ENCODE peak calls at places on chromosomes 1 and 21, in four cellular contexts. X is endodermal cell, C is GM23248, R is astrocyte of the spinal cord. N is an unnamed sample.

GRCh38 chr1:113191579-113192076 is 118.6 kb downstream of the LRIG2 start:
- DNase-seq in X (no peak), C (peak; percentile 7), R (no peak), N (no peak)

GRCh38 chr1:10338611-10339010 is 60.3 kb upstream of the PGD start:
- DNase-seq in X (no peak), C (no peak), R (no peak), N (no peak)

GRCh38 chr1:213060836-213061235 is 9.8 kb downstream of the RPS6KC1 start:
- DNase-seq in X (no peak), C (no peak), R (no peak), N (no peak)

GRCh38 chr1:226480459-226480858 is 68.1 kb upstream of the STUM start:
- DNase-seq in X (no peak), C (no peak), R (no peak), N (no peak)

GRCh38 chr1:180563013-180563827 is 4.5 kb downstream of the OVAAL start:
- DNase-seq in X (peak; percentile 58), C (peak; percentile 78), R (peak; percentile 66), N (no peak)

GRCh38 chr1:45205910-45206721 is at the start of gene ZSWIM5:
- DNase-seq in X (peak; percentile 85), C (peak; percentile 82), R (peak; percentile 41), N (no peak)

GRCh38 chr1:230279583-230279945 is 146.6 kb downstream of the PGBD5 start:
- DNase-seq in X (no peak), C (no peak), R (no peak), N (no peak)

GRCh38 chr21:38965910-38966504 is 160.3 kb downstream of the ETS2 start:
- DNase-seq in X (peak; percentile 80), C (no peak), R (no peak), N (no peak)

GRCh38 chr1:213934642-213935041 is 53.1 kb upstream of the PROX1 start:
- DNase-seq in X (no peak), C (no peak), R (peak; percentile 54), N (peak; percentile 57)

GRCh38 chr1:61081637-61082335 is 575 bp upstream of the NFIA start:
- DNase-seq in X (peak; percentile 83), C (peak; percentile 57), R (peak; percentile 71), N (no peak)

GRCh38 chr1:218479436-218480115 is 134.4 kb downstream of the TGFB2 start:
- DNase-seq in X (no peak), C (peak; percentile 67), R (peak; percentile 83), N (no peak)

GRCh38 chr1:205449750-205450443 is 5.9 kb downstream of the BLACAT1 start:
- DNase-seq in X (peak; percentile 95), C (peak; percentile 66), R (peak; percentile 28), N (peak; percentile 90)

GRCh38 chr1:225998560-225999226 is 450 bp downstream of the SDE2 start:
- DNase-seq in X (no peak), C (peak; percentile 84), R (peak; percentile 29), N (no peak)

GRCh38 chr1:154998818-154999650 is 3.6 kb upstream of the ZBTB7B start:
- DNase-seq in X (peak; percentile 94), C (peak; percentile 81), R (peak; percentile 70), N (no peak)
- H3K4me3 ChIP-seq in X (no peak overlapping the region), C (peak overlapping the region; percentile 63), R (peak overlapping the region; percentile 61), N (peak overlapping the region; percentile 1)

GRCh38 chr1:203475012-203475981 is at the start of gene PRELP:
- DNase-seq in X (peak; percentile 90), C (peak; percentile 26), R (no peak), N (no peak)
- H3K4me3 ChIP-seq in X (no peak within 1 kb of the TSS), C (no peak within 1 kb of the TSS), R (no peak within 1 kb of the TSS), N (no peak within 1 kb of the TSS)

GRCh38 chr1:184463680-184464079 is 76.9 kb downstream of the C1orf21 start:
- DNase-seq in X (no peak), C (no peak), R (no peak), N (no peak)

GRCh38 chr1:184462990-184463389 is 76.2 kb downstream of the C1orf21 start:
- DNase-seq in X (no peak), C (no peak), R (no peak), N (no peak)

GRCh38 chr1:184464757-184465156 is 77.9 kb downstream of the C1orf21 start:
- DNase-seq in X (no peak), C (no peak), R (no peak), N (no peak)

GRCh38 chr1:184461321-184461720 is 74.5 kb downstream of the C1orf21 start:
- DNase-seq in X (no peak), C (no peak), R (no peak), N (no peak)

DNA sequence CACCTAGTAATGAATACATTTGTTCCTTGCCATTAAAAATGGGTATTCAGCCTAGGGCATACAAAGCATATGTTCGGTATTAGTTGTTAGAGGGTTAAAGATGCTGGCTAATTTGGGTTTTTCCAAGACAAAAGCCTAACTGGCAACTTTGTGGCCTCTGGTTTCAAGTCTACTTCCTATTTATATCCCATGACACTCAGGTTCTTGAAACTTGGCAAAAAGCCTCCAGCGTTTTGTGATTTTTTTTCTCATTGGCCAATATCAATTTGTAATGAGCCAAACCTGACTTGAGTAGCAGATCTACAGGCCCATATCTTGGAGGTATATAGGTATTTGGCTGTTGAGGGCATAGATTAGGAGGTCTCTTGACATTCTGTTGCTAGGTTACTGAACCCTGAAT is 75.3 kb downstream of the C1orf21 start:
- DNase-seq in X (no peak), C (no peak), R (no peak), N (no peak)
- H3K4me3 ChIP-seq in X (no peak overlapping the region), C (no peak overlapping the region), R (no peak overlapping the region), N (no peak overlapping the region)

DNA sequence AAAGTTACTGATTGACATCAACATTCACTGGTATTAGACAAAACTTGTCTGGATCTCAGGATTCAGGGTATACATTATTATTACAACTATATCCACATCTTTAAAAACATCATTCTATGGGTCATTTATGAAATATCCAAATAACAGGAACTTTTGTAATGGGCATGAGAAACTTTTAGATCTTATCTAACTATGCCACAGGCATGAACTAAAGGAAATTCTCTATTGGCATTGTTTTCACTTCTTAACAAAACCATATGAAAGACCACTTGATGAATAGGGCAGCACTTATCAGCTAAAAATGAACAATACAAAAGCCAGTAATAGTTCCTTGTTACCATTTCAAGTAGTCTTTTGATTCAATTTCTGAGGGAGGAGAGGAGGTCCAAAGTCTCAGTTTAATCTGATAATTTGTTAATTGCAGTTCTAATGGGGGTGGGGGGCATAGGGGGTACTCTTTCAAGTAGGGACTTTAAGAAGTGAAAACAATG is 30.8 kb upstream of the CPLANE2 start:
- DNase-seq in X (no peak), C (peak; percentile 28), R (no peak), N (no peak)
- H3K4me3 ChIP-seq in X (no peak overlapping the region), C (no peak overlapping the region), R (no peak overlapping the region), N (no peak overlapping the region)

GRCh38 chr1:166884040-166884642 is 8.1 kb upstream of the TADA1 start:
- DNase-seq in X (peak; percentile 96), C (peak; percentile 59), R (peak; percentile 33), N (no peak)
- H3K4me3 ChIP-seq in X (no peak overlapping the region), C (no peak overlapping the region), R (no peak overlapping the region), N (no peak overlapping the region)

GRCh38 chr1:24111264-24111997 is 504 bp downstream of the MYOM3 start:
- DNase-seq in X (no peak), C (peak; percentile 63), R (no peak), N (no peak)
- H3K4me3 ChIP-seq in X (no peak overlapping the region), C (peak overlapping the region; percentile 45), R (no peak overlapping the region), N (no peak overlapping the region)

GRCh38 chr21:41876928-41877652 is 2.1 kb downstream of the PRDM15 start:
- DNase-seq in X (peak; percentile 32), C (no peak), R (no peak), N (no peak)
- H3K4me3 ChIP-seq in X (no peak overlapping the region), C (peak overlapping the region; percentile 100), R (peak overlapping the region; percentile 85), N (no peak overlapping the region)

DNA sequence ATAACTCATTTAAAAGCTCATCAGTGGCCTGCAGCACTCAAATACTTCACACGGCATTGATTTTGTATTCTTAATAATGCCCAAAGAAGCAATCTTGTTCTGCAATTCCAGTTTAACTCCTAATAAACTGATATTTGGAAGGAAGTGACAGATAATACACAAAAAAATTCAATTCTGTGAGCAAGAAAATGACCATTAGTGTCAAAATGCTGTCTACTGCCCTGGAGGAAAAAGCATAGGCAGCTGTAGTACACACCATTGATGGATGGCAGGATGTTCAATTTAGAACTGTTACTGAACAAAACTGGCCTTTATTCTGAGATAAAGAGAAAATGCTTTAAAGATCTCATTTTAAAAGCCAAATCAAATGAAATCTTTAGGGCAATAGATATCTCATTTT is 251.4 kb upstream of the FMN2 start:
- DNase-seq in X (no peak), C (no peak), R (no peak), N (no peak)
- H3K4me3 ChIP-seq in X (no peak overlapping the region), C (no peak overlapping the region), R (no peak overlapping the region), N (no peak overlapping the region)

DNA sequence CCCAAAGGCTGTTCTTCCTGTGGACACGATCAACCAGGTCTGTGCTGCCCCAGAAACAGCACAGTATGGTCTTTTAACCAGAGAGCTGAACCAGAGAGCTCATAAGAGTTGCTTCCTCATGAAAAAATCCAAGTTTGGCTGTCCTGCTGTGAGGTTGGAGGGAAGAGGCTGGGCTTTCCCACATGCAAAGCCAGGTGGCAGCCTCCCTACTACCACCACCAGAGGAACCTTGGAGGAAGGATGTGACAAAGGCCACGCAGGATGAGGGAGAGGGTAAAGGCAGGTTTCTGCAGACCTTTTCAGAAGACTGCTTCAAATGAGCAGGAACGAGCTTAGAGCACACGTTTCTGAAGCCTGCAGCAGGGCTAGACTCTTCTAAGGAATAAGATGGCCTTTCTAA is 27.1 kb downstream of the FAM78B start:
- DNase-seq in X (peak; percentile 69), C (no peak), R (no peak), N (no peak)
- H3K4me3 ChIP-seq in X (no peak overlapping the region), C (no peak overlapping the region), R (no peak overlapping the region), N (no peak overlapping the region)